ENCODE peak calls at places on chromosomes 16 and 17, in eight cellular contexts. O is CD4-positive, alpha-beta memory T cell; Y is GM23248; A is CD8-positive, alpha-beta T cell; U is gastrocnemius medialis; M is neural progenitor cell; P is PC-3; J is right atrium auricular region. H is an unnamed sample.

GRCh38 chr16:87582221-87582965 is 19.9 kb upstream of the JPH3 start:
- DNase-seq in O (no peak), Y (peak), A (no peak), U (peak), M (peak), P (no peak), J (peak), H (peak)

GRCh38 chr16:83336630-83337029 is 471.1 kb upstream of the HSBP1 start:
- DNase-seq in O (no peak), Y (peak), A (no peak), U (no peak), M (no peak), P (no peak), J (no peak), H (no peak)

GRCh38 chr16:84080378-84080777 is 36.4 kb downstream of the MBTPS1 start:
- DNase-seq in O (no peak), Y (no peak), A (no peak), U (peak), M (no peak), P (no peak), J (no peak), H (no peak)

GRCh38 chr17:80824549-80825470 is 166.8 kb upstream of the CHMP6 start:
- DNase-seq in O (no peak), Y (no peak), A (no peak), U (no peak), M (no peak), P (no peak), J (no peak), H (no peak)

GRCh38 chr16:56072096-56072495 is 119.2 kb upstream of the GNAO1 start:
- DNase-seq in O (no peak), Y (no peak), A (no peak), U (no peak), M (no peak), P (no peak), J (no peak), H (no peak)

GRCh38 chr17:82595893-82596292 is 52.4 kb downstream of the WDR45B start:
- DNase-seq in O (no peak), Y (no peak), A (no peak), U (no peak), M (no peak), P (no peak), J (no peak), H (no peak)

GRCh38 chr17:73533127-73533526 is 111.1 kb downstream of the SDK2 start:
- DNase-seq in O (no peak), Y (no peak), A (no peak), U (no peak), M (no peak), P (no peak), J (peak), H (no peak)

GRCh38 chr16:86663691-86664517 is 85.6 kb downstream of the FOXL1 start:
- DNase-seq in O (no peak), Y (peak), A (no peak), U (peak), M (no peak), P (peak), J (no peak), H (no peak)

GRCh38 chr17:32596666-32597065 is 109.9 kb downstream of the CDK5R1 start:
- DNase-seq in O (no peak), Y (peak), A (no peak), U (no peak), M (no peak), P (no peak), J (no peak), H (no peak)

GRCh38 chr17:17425005-17425404 is 51.8 kb upstream of the MED9 start:
- DNase-seq in O (no peak), Y (no peak), A (no peak), U (no peak), M (no peak), P (no peak), J (no peak), H (no peak)

GRCh38 chr16:14199624-14200023 is 128.5 kb downstream of the MRTFB start:
- DNase-seq in O (no peak), Y (peak), A (no peak), U (no peak), M (no peak), P (peak), J (no peak), H (no peak)

GRCh38 chr16:31067342-31067741 is 6.7 kb downstream of the ZNF668 start:
- DNase-seq in O (no peak), Y (no peak), A (no peak), U (no peak), M (no peak), P (no peak), J (no peak), H (no peak)

GRCh38 chr17:57044976-57045867 is 39.8 kb upstream of the AKAP1 start:
- DNase-seq in O (no peak), Y (peak), A (no peak), U (no peak), M (no peak), P (no peak), J (no peak), H (no peak)
- H3K27ac ChIP-seq in O (no peak), Y (no peak), A (no peak), U (no peak), M (no peak), P (no peak), J (no peak), H (no peak)

DNA sequence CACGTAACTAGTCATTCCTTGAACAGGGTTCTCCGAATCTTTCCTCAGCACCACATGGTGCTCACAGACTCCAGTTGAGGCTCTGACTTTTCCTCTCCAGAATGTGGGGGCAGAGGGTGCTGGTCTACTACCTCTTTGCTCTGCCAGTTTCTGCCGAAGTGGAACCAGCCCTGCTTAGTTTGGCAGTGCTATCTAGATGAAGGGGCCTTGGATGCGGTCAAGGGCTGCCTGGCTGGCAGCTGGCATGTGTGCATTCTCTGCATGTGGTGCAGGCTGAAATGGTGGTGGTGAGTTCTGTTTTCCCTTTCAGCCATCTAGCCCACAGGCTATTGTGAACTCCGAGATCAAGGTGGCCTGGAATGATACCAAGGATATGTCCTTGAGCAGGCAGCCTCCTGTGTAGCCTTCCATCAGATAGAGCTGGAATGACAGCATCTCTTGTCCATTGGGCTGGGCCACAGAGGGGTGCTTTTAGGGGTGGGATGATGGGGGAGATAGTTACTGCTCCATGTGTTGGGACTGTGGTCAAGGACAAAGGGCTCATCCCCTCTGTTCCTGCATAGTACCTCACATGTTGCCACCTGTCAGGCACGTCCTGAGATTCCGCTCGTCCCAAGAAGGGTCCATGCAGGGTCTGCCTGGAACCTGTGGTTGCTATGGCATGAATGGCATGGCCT is 2.0 kb downstream of the DYNLL2 start:
- DNase-seq in O (no peak), Y (peak), A (no peak), U (no peak), M (no peak), P (no peak), J (no peak), H (no peak)
- H3K4me3 ChIP-seq in O (peak), Y (peak), A (peak), U (peak), M (peak), P (peak), J (no peak), H (peak)

DNA sequence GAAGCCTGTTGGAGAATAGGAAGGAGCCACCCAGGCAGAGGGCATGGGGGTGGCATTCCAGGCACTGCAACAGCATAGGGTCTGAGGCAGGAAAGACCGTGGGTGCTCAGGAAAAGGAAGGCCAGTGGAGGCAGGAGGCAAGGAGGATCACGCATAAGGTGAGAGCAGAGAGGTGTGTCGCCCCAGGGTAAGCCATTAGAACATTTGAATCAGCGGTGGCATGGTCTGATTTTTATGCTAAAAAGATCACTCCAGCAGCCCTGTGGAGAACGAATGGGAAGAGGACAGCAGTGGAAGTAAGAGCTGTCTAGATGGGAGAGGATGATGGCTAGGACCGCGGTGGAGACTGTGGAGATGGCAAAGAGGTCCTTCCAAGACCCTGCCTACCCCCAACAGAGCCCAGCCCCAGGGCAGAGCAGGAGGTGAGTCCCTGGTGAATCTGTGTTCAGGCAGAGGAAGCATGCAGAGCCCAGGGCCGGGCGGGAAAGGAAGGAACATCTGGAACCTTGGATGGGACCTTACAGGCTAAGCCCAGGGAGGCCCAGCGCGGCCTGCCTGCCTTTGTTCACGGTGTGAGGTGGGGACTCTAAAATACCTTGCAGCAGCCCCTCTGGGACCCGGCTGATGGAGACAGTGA is 7.8 kb downstream of the LPO start:
- DNase-seq in O (no peak), Y (no peak), A (no peak), U (no peak), M (no peak), P (no peak), J (peak), H (no peak)
- H3K27ac ChIP-seq in O (no peak), Y (no peak), A (no peak), U (no peak), M (no peak), P (no peak), J (no peak), H (no peak)

GRCh38 chr17:3890082-3890892 is 2.6 kb downstream of the CAMKK1 start:
- DNase-seq in O (no peak), Y (peak), A (no peak), U (peak), M (no peak), P (peak), J (peak), H (peak)
- H3K4me3 ChIP-seq in O (no peak), Y (peak), A (no peak), U (no peak), M (no peak), P (peak), J (no peak), H (peak)

H was measured in thoracic aorta.